ENCODE peak calls at places on chromosomes 7 and 10, in seven cellular contexts. U, K, H, X, S, N and O are unnamed samples.

GRCh38 chr7:1886361-1887064 is 216.4 kb downstream of the ELFN1 start:
- DNase-seq in U (no peak), K (no peak), H (no peak), X (no peak), S (no peak), N (no peak), O (no peak)

GRCh38 chr7:28768577-28769147 is 189.5 kb downstream of the TRIL start:
- DNase-seq in U (no peak), K (no peak), H (no peak), X (no peak), S (no peak), N (peak; percentile 45), O (no peak)

GRCh38 chr7:1087952-1088920 is at the start of gene GPER1:
- DNase-seq in U (no peak), K (peak; percentile 71), H (peak; percentile 72), X (no peak), S (peak; percentile 60), N (peak; percentile 42), O (no peak)

GRCh38 chr7:156156734-156157408 is 344.6 kb upstream of the SHH start:
- DNase-seq in U (peak; percentile 66), K (no peak), H (peak; percentile 48), X (no peak), S (peak; percentile 64), N (no peak), O (peak; percentile 73)

GRCh38 chr7:129634361-129635034 is 23.0 kb downstream of the NRF1 start:
- DNase-seq in U (no peak), K (no peak), H (no peak), X (no peak), S (no peak), N (no peak), O (no peak)

GRCh38 chr7:132286836-132287235 is 289.4 kb downstream of the PLXNA4 start:
- DNase-seq in U (no peak), K (no peak), H (no peak), X (no peak), S (no peak), N (no peak), O (no peak)

GRCh38 chr7:133217805-133218204 is 35.1 kb upstream of the EXOC4 start:
- DNase-seq in U (no peak), K (no peak), H (no peak), X (no peak), S (no peak), N (no peak), O (no peak)

GRCh38 chr7:80721880-80722595 is 83.6 kb downstream of the CD36 start:
- DNase-seq in U (peak; percentile 85), K (peak; percentile 52), H (peak; percentile 70), X (no peak), S (no peak), N (peak; percentile 93), O (no peak)

GRCh38 chr10:1526427-1527055 is 210.8 kb downstream of the ADARB2 start:
- DNase-seq in U (no peak), K (no peak), H (no peak), X (no peak), S (no peak), N (no peak), O (no peak)

GRCh38 chr7:108002726-108003590 is at the start of gene LAMB1:
- DNase-seq in U (peak; percentile 75), K (peak; percentile 60), H (peak; percentile 78), X (no peak), S (peak; percentile 84), N (peak; percentile 87), O (peak; percentile 93)

GRCh38 chr10:96491303-96491702 is 22.4 kb downstream of the TLL2 start:
- DNase-seq in U (no peak), K (no peak), H (no peak), X (no peak), S (no peak), N (no peak), O (no peak)

GRCh38 chr7:87083865-87084519 is 24.5 kb upstream of the ELAPOR2 start:
- DNase-seq in U (no peak), K (no peak), H (no peak), X (no peak), S (no peak), N (peak; percentile 16), O (no peak)

GRCh38 chr10:86614853-86615252 is 39.5 kb upstream of the OPN4 start:
- DNase-seq in U (no peak), K (no peak), H (no peak), X (no peak), S (no peak), N (no peak), O (no peak)

GRCh38 chr10:77925795-77926565 is 575 bp downstream of the DLG5 start:
- DNase-seq in U (peak; percentile 54), K (peak; percentile 72), H (no peak), X (no peak), S (peak; percentile 68), N (peak; percentile 36), O (peak; percentile 85)

GRCh38 chr10:5045095-5045494 is 41.4 kb upstream of the AKR1C2 start:
- DNase-seq in U (no peak), K (peak; percentile 63), H (no peak), X (no peak), S (no peak), N (no peak), O (no peak)

GRCh38 chr10:117217196-117217761 is 20.0 kb downstream of the KCNK18 start:
- DNase-seq in U (peak; percentile 24), K (no peak), H (no peak), X (no peak), S (peak; percentile 86), N (no peak), O (no peak)

GRCh38 chr10:117216611-117217195 is 19.4 kb downstream of the KCNK18 start:
- DNase-seq in U (peak; percentile 78), K (peak; percentile 84), H (no peak), X (peak; percentile 59), S (peak; percentile 82), N (peak; percentile 55), O (peak; percentile 93)

GRCh38 chr10:117214401-117214800 is 17.1 kb downstream of the KCNK18 start:
- DNase-seq in U (peak; percentile 44), K (no peak), H (no peak), X (no peak), S (no peak), N (peak; percentile 29), O (no peak)

GRCh38 chr10:117215079-117215478 is 17.8 kb downstream of the KCNK18 start:
- DNase-seq in U (no peak), K (no peak), H (no peak), X (no peak), S (no peak), N (no peak), O (no peak)

GRCh38 chr10:117216028-117216427 is 18.7 kb downstream of the KCNK18 start:
- DNase-seq in U (no peak), K (no peak), H (no peak), X (no peak), S (no peak), N (no peak), O (no peak)
- TF ChIP-seq CTCF in U (no peak), K (no peak), H (no peak), X (no peak), S (no peak), N (no peak), O (no peak)

DNA sequence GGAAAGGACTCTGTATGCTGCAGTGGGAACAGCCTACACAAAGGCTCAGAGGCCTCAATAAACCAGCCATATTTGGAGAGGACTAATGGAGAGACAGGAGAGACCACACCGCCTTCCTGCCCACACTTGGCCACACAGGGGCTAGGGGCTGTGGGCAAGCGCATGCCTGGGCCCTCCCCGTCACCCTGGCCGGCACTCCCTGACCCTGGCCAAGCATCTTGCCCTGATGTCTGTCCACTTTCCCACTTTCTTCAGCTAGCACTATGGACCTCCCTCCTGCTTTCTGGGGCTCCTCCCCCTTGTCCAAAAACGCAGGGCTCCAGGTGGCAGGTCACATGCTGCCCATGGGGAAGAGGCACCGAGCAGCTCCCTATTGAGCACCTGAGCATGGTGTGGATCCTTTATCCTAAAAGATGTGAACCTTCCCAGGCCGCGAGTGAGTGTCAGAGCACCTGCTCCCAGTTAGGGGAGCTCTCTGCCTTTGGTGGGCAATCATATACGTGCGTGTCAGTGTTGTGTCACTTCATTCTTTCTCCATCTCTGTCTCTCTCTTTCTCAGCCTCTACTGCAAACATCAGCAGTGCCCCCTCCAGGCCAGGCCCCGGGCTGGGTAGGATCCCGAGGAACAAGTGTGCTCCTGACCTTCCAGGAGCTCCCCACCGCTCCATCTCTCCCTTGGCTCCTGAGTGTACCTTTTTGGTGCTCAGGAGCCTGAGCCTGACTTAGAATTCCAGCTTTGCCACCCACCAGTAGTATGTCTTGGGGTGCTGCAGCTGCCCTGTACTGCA is 74.0 kb downstream of the ZMIZ1 start:
- DNase-seq in U (no peak), K (no peak), H (no peak), X (no peak), S (no peak), N (no peak), O (no peak)
- TF ChIP-seq CTCF in U (peak; percentile 19), K (no peak), H (no peak), X (no peak), S (peak; percentile 44), N (no peak), O (no peak)

GRCh38 chr7:117875566-117875965 is 2.3 kb upstream of the CTTNBP2 start:
- DNase-seq in U (peak; percentile 8), K (no peak), H (no peak), X (no peak), S (peak; percentile 75), N (no peak), O (no peak)
- TF ChIP-seq CTCF in U (no peak), K (peak; percentile 15), H (no peak), X (no peak), S (peak; percentile 64), N (no peak), O (peak; percentile 25)

DNA sequence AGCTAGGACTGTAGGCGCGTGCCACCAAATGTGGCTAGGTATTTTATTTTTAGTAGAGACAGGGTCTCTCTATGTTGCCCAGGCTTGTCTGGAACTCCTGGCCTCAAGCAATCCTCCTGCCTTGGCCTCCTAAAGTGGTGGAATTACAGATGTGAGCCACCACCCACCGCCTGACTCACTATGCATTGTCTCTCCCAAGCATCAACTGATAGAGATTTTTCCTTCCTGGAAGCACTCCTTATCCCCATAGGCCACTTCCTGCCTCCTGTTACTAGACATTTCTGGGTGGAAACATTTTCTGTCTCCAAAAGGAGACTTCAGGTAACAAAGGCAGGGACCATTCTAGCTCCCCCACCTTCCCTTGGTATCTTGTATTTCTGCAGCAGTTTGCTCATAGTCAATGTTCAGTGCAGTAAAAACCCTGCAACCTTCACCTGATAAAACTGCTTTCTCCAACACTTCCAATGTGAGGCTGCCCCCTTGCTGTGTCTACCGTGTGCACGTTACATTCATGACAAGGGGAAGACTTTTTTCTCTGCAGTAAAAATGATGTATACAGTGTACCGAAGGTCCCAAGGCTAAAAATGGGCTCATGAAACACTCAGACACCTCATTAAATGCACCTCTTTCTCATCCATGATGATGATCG is 84.9 kb downstream of the NHLRC2 start:
- DNase-seq in U (no peak), K (no peak), H (peak; percentile 23), X (no peak), S (no peak), N (no peak), O (no peak)
- TF ChIP-seq CTCF in U (no peak), K (no peak), H (no peak), X (no peak), S (no peak), N (no peak), O (no peak)

GRCh38 chr7:137820156-137820555 is 26.6 kb downstream of the DGKI start:
- DNase-seq in U (no peak), K (no peak), H (no peak), X (no peak), S (no peak), N (no peak), O (no peak)

GRCh38 chr7:137818036-137818435 is 28.7 kb downstream of the DGKI start:
- DNase-seq in U (no peak), K (no peak), H (no peak), X (no peak), S (no peak), N (peak; percentile 73), O (no peak)

GRCh38 chr7:137820677-137821420 is 25.9 kb downstream of the DGKI start:
- DNase-seq in U (no peak), K (no peak), H (peak; percentile 79), X (no peak), S (peak; percentile 80), N (peak; percentile 86), O (no peak)

GRCh38 chr7:137816696-137817320 is 30.0 kb downstream of the DGKI start:
- DNase-seq in U (peak; percentile 6), K (no peak), H (no peak), X (no peak), S (no peak), N (peak; percentile 55), O (no peak)
- TF ChIP-seq CTCF in U (peak; percentile 26), K (no peak), H (no peak), X (no peak), S (peak; percentile 75), N (peak; percentile 43), O (peak; percentile 33)